ENCODE peak calls at places on chromosomes 7 and 10, in eight cellular contexts. X is NCI-H524 treated with DMSO at 0.1 percent for 48 hours; L is omental fat pad; U is activated CD8-positive, alpha-beta memory T cell treated with anti-CD3 and anti-CD28 coated beads, Interleukin-2, amount 10 ng/mL, durations not matched to agents 7 days and 5 days; F is NCI-H2081; Q is sciatic nerve; O is left cardiac atrium; J is activated CD4-positive, alpha-beta T cell treated with anti-CD3 and anti-CD28 coated beads, Interleukin-2, amount 50 U/mL, for 1 hour. V is an unnamed sample.

GRCh38 chr10:29837586-29837985 is 202.8 kb upstream of the SVIL start:
- DNase-seq in X (no peak), L (no peak), U (no peak), F (no peak), Q (no peak), O (no peak), J (no peak), V (no peak)

GRCh38 chr10:72292223-72292691 is 18.5 kb downstream of the DDIT4 start:
- DNase-seq in X (no peak), L (no peak), U (peak), F (no peak), Q (no peak), O (no peak), J (no peak), V (no peak)

GRCh38 chr7:69799990-69800389 is 201.7 kb downstream of the AUTS2 start:
- DNase-seq in X (no peak), L (no peak), U (no peak), F (no peak), Q (no peak), O (no peak), J (no peak), V (no peak)

GRCh38 chr10:56286096-56286495 is 75.0 kb downstream of the ZWINT start:
- DNase-seq in X (no peak), L (no peak), U (no peak), F (no peak), Q (no peak), O (no peak), J (no peak), V (no peak)

GRCh38 chr10:78248651-78249464 is 215.2 kb downstream of the RPS24 start:
- DNase-seq in X (no peak), L (no peak), U (no peak), F (no peak), Q (no peak), O (no peak), J (no peak), V (no peak)

GRCh38 chr10:23512355-23513058 is 73.6 kb downstream of the OTUD1 start:
- DNase-seq in X (no peak), L (no peak), U (no peak), F (no peak), Q (no peak), O (no peak), J (no peak), V (no peak)

GRCh38 chr10:75398630-75399460 is 2.7 kb downstream of the ZNF503 start:
- DNase-seq in X (no peak), L (no peak), U (no peak), F (no peak), Q (peak), O (peak), J (no peak), V (no peak)

GRCh38 chr7:33706666-33707194 is 198.6 kb upstream of the BMPER start:
- DNase-seq in X (no peak), L (no peak), U (no peak), F (no peak), Q (no peak), O (no peak), J (no peak), V (no peak)

GRCh38 chr7:150357277-150357676 is 11.3 kb upstream of the REPIN1 start:
- DNase-seq in X (peak), L (no peak), U (peak), F (no peak), Q (peak), O (no peak), J (peak), V (no peak)

GRCh38 chr7:106797937-106798336 is 67.1 kb upstream of the PIK3CG start:
- DNase-seq in X (no peak), L (no peak), U (no peak), F (no peak), Q (no peak), O (no peak), J (no peak), V (no peak)

GRCh38 chr10:32971536-32972091 is 13.6 kb upstream of the ITGB1 start:
- DNase-seq in X (no peak), L (no peak), U (no peak), F (peak), Q (no peak), O (no peak), J (no peak), V (no peak)

GRCh38 chr7:151177310-151177709 is 9.7 kb downstream of the ASB10 start:
- DNase-seq in X (no peak), L (no peak), U (no peak), F (no peak), Q (peak), O (no peak), J (no peak), V (no peak)

GRCh38 chr7:20778063-20778721 is 8.5 kb downstream of the SP8 start:
- DNase-seq in X (no peak), L (no peak), U (no peak), F (no peak), Q (no peak), O (peak), J (no peak), V (no peak)

GRCh38 chr7:100267648-100268047 is 39.9 kb upstream of the SPDYE3 start:
- DNase-seq in X (no peak), L (no peak), U (no peak), F (no peak), Q (no peak), O (no peak), J (no peak), V (no peak)

GRCh38 chr7:37287093-37287492 is 161.6 kb downstream of the ELMO1 start:
- DNase-seq in X (no peak), L (no peak), U (no peak), F (no peak), Q (no peak), O (no peak), J (no peak), V (no peak)

GRCh38 chr7:149010451-149010850 is 17.9 kb downstream of the PDIA4 start:
- DNase-seq in X (no peak), L (no peak), U (no peak), F (no peak), Q (no peak), O (no peak), J (no peak), V (no peak)

GRCh38 chr7:158672975-158673374 is 31.6 kb downstream of the NCAPG2 start:
- DNase-seq in X (no peak), L (no peak), U (no peak), F (no peak), Q (no peak), O (no peak), J (no peak), V (no peak)

GRCh38 chr10:131923059-131923756 is 22.4 kb downstream of the PPP2R2D start:
- DNase-seq in X (no peak), L (no peak), U (no peak), F (no peak), Q (peak), O (no peak), J (no peak), V (no peak)

GRCh38 chr7:5597772-5598171 is 174.1 kb upstream of the TNRC18 start:
- DNase-seq in X (no peak), L (no peak), U (no peak), F (no peak), Q (no peak), O (no peak), J (no peak), V (no peak)

GRCh38 chr10:8130973-8131911 is 76.8 kb downstream of the GATA3 start:
- DNase-seq in X (no peak), L (no peak), U (peak), F (no peak), Q (no peak), O (no peak), J (no peak), V (no peak)

GRCh38 chr7:126026421-126027088 is 1096.9 kb upstream of the POT1 start:
- DNase-seq in X (no peak), L (no peak), U (no peak), F (peak), Q (no peak), O (no peak), J (no peak), V (no peak)

GRCh38 chr10:369441-370221 is 234.4 kb downstream of the ZMYND11 start:
- DNase-seq in X (no peak), L (no peak), U (no peak), F (no peak), Q (no peak), O (no peak), J (no peak), V (no peak)

GRCh38 chr10:28587270-28587969 is 54.5 kb downstream of the WAC start:
- DNase-seq in X (no peak), L (no peak), U (no peak), F (no peak), Q (no peak), O (no peak), J (no peak), V (no peak)

GRCh38 chr7:91249506-91250233 is 14.6 kb upstream of the FZD1 start:
- DNase-seq in X (no peak), L (no peak), U (no peak), F (no peak), Q (no peak), O (no peak), J (no peak), V (no peak)

GRCh38 chr7:142375710-142376313 is 118.0 kb upstream of the PRSS58 start:
- DNase-seq in X (no peak), L (no peak), U (no peak), F (no peak), Q (no peak), O (no peak), J (no peak), V (no peak)

GRCh38 chr7:137231167-137231566 is 112.4 kb downstream of the PTN start:
- DNase-seq in X (no peak), L (no peak), U (no peak), F (no peak), Q (no peak), O (no peak), J (no peak), V (no peak)

GRCh38 chr7:76352193-76352592 is 6.6 kb downstream of the YWHAG start:
- DNase-seq in X (no peak), L (no peak), U (no peak), F (no peak), Q (no peak), O (no peak), J (no peak), V (no peak)

GRCh38 chr7:93150200-93150835 is 2.1 kb upstream of the SAMD9L start:
- DNase-seq in X (no peak), L (no peak), U (no peak), F (no peak), Q (no peak), O (no peak), J (no peak), V (no peak)

GRCh38 chr10:33196710-33197406 is 137.6 kb downstream of the NRP1 start:
- DNase-seq in X (no peak), L (no peak), U (no peak), F (no peak), Q (no peak), O (peak), J (no peak), V (no peak)

GRCh38 chr10:116664631-116665030 is 43.9 kb downstream of the PNLIPRP2 start:
- DNase-seq in X (no peak), L (no peak), U (no peak), F (no peak), Q (no peak), O (no peak), J (no peak), V (no peak)

GRCh38 chr10:11936389-11937152 is 106.0 kb downstream of the UPF2 start:
- DNase-seq in X (no peak), L (no peak), U (no peak), F (no peak), Q (no peak), O (no peak), J (no peak), V (no peak)

GRCh38 chr10:124166431-124167125 is 73.2 kb upstream of the CHST15 start:
- DNase-seq in X (no peak), L (no peak), U (no peak), F (no peak), Q (no peak), O (no peak), J (no peak), V (no peak)

V was measured in esophagus muscularis mucosa.